ENCODE peak calls at places on chromosome 11, in nine cellular contexts. P is LNCaP clone FGC; N is transverse colon; L is kidney tubule cell; F is effector CD4-positive, alpha-beta T cell; M is stimulated activated CD4-positive, alpha-beta T cell treated with anti-CD3 and anti-CD28 coated beads, Interleukin-15, amount 100 ng/mL, for 1 hour; Y is NCI-H2081; O is NCI-H1417; S is cardiac septum. Q is an unnamed sample.

GRCh38 chr11:33642461-33643166 is 58.0 kb downstream of the C11orf91 start:
- DNase-seq in Y (no peak), M (no peak), N (no peak), L (peak), F (no peak), P (no peak), S (no peak), O (no peak), Q (no peak)

GRCh38 chr11:75388386-75389275 is 10.7 kb upstream of the RPS3 start:
- DNase-seq in Y (peak), S (no peak), N (peak), O (peak), M (peak), F (peak), L (peak), P (no peak), Q (peak)

GRCh38 chr11:68932358-68932757 is 28.7 kb downstream of the IGHMBP2 start:
- DNase-seq in P (no peak), Y (no peak), S (no peak), M (no peak), F (no peak), N (no peak), O (no peak), L (no peak), Q (no peak)

GRCh38 chr11:70682760-70683159 is 284.4 kb downstream of the CTTN start:
- DNase-seq in Y (no peak), N (no peak), S (no peak), F (no peak), L (no peak), P (no peak), O (no peak), M (no peak), Q (no peak)

GRCh38 chr11:30326114-30326783 is 3.3 kb downstream of the ARL14EP start:
- DNase-seq in Y (no peak), L (peak), S (no peak), M (no peak), F (no peak), O (no peak), P (no peak), N (no peak), Q (no peak)

GRCh38 chr11:119861160-119861559 is 132.2 kb upstream of the NECTIN1 start:
- DNase-seq in Y (no peak), N (no peak), F (no peak), O (peak), P (no peak), L (no peak), S (no peak), M (no peak), Q (no peak)

GRCh38 chr11:63738720-63739360 is 29.7 kb downstream of the ZFTA start:
- DNase-seq in P (peak), L (peak), F (peak), M (peak), S (no peak), Y (peak), N (peak), O (peak), Q (peak)

GRCh38 chr11:35326266-35326879 is 93.0 kb downstream of the SLC1A2 start:
- DNase-seq in L (no peak), P (no peak), Y (peak), S (no peak), O (no peak), F (no peak), N (no peak), M (no peak), Q (no peak)

GRCh38 chr11:62560566-62561103 is 13.1 kb downstream of the EEF1G start:
- DNase-seq in S (peak), L (peak), O (no peak), Y (peak), F (peak), N (peak), M (peak), P (no peak), Q (peak)

GRCh38 chr11:69501891-69502860 is 20.7 kb downstream of the LINC01488 start:
- DNase-seq in F (no peak), N (no peak), L (no peak), Y (no peak), P (no peak), O (no peak), S (peak), M (no peak), Q (no peak)

GRCh38 chr11:67375320-67376021 is 2.1 kb upstream of the CLCF1 start:
- DNase-seq in Y (no peak), O (no peak), S (no peak), P (no peak), N (no peak), F (no peak), M (no peak), L (peak), Q (no peak)

GRCh38 chr11:120881591-120881990 is 142.3 kb upstream of the TBCEL start:
- DNase-seq in S (no peak), O (no peak), M (no peak), N (no peak), L (no peak), P (no peak), Y (no peak), F (no peak), Q (no peak)

GRCh38 chr11:46697303-46697702 is 3.1 kb downstream of the ARHGAP1 start:
- DNase-seq in P (no peak), N (no peak), M (no peak), S (no peak), F (no peak), L (no peak), Y (no peak), O (peak), Q (no peak)

GRCh38 chr11:2221591-2221990 is 48.8 kb downstream of the ASCL2 start:
- DNase-seq in P (no peak), N (no peak), F (no peak), Y (no peak), O (no peak), L (no peak), M (no peak), S (no peak), Q (no peak)

GRCh38 chr11:110295487-110296225 is 758 bp downstream of the RDX start:
- DNase-seq in L (peak), O (peak), F (peak), S (peak), M (no peak), P (no peak), Y (peak), N (peak), Q (peak)

GRCh38 chr11:11944444-11944843 is 64.0 kb downstream of the DKK3 start:
- DNase-seq in P (no peak), M (no peak), N (no peak), Y (no peak), O (no peak), F (no peak), L (no peak), S (no peak), Q (no peak)

GRCh38 chr11:31874631-31875191 is 63.6 kb upstream of the PAX6 start:
- DNase-seq in N (no peak), P (no peak), M (no peak), L (no peak), Y (peak), O (peak), S (no peak), F (no peak), Q (no peak)